ENCODE peak calls at places on chromosomes 3 and 15, in seven cellular contexts. O is colonic mucosa, J is BE2C, X is lower lobe of right lung, K is pancreas, L is PC-9, H is choroid plexus epithelial cell. T is an unnamed sample.

GRCh38 chr3:27976933-27977332 is 254.8 kb upstream of the EOMES start:
- DNase-seq in H (peak), K (no peak), X (no peak), O (no peak), L (peak), J (no peak), T (no peak)

GRCh38 chr15:61671736-61672135 is 388.5 kb downstream of the VPS13C start:
- DNase-seq in J (no peak), O (no peak), K (no peak), X (no peak), L (no peak), H (no peak), T (no peak)

GRCh38 chr3:149162007-149162406 is 32.6 kb downstream of the HPS3 start:
- DNase-seq in J (no peak), X (no peak), L (no peak), K (no peak), O (no peak), H (no peak), T (no peak)

GRCh38 chr15:64864080-64864479 is 22.4 kb downstream of the PLEKHO2 start:
- DNase-seq in K (no peak), O (no peak), X (no peak), J (no peak), H (no peak), L (no peak), T (no peak)

GRCh38 chr15:29528276-29528675 is 258.7 kb upstream of the NSMCE3 start:
- DNase-seq in L (no peak), J (no peak), H (no peak), K (no peak), O (no peak), X (no peak), T (no peak)

GRCh38 chr15:43347114-43347513 is 16.7 kb upstream of the LCMT2 start:
- DNase-seq in L (no peak), J (no peak), O (no peak), K (no peak), X (no peak), H (no peak), T (no peak)

GRCh38 chr15:78434134-78434533 is 3.9 kb upstream of the IREB2 start:
- DNase-seq in X (no peak), K (no peak), J (no peak), H (no peak), O (no peak), L (no peak), T (peak)

GRCh38 chr3:62318365-62318751 is 55.0 kb downstream of the FEZF2 start:
- DNase-seq in O (no peak), X (peak), H (no peak), J (peak), K (no peak), L (no peak), T (no peak)

GRCh38 chr3:81758275-81758674 is 3.2 kb downstream of the GBE1 start:
- DNase-seq in K (no peak), X (no peak), H (peak), J (no peak), O (no peak), L (no peak), T (no peak)

GRCh38 chr15:33242669-33243191 is 48.2 kb upstream of the FMN1 start:
- DNase-seq in X (no peak), L (peak), H (peak), O (no peak), J (no peak), K (no peak), T (no peak)
- TF ChIP-seq CTCF in X (no peak), L (peak), H (peak), O (no peak), J (peak), K (no peak), T (no peak)

GRCh38 chr15:74403590-74403919 is 30.2 kb downstream of the SEMA7A start:
- DNase-seq in H (no peak), L (no peak), K (no peak), X (no peak), J (no peak), O (no peak), T (no peak)

GRCh38 chr15:74402873-74403589 is 30.7 kb downstream of the SEMA7A start:
- DNase-seq in X (peak), H (no peak), O (peak), L (no peak), J (no peak), K (no peak), T (no peak)

GRCh38 chr15:74405823-74406222 is 27.9 kb downstream of the SEMA7A start:
- DNase-seq in J (no peak), X (no peak), K (no peak), O (no peak), L (no peak), H (peak), T (no peak)

GRCh38 chr15:74402337-74402839 is 31.4 kb downstream of the SEMA7A start:
- DNase-seq in H (no peak), X (no peak), O (no peak), J (no peak), K (peak), L (no peak), T (no peak)

DNA sequence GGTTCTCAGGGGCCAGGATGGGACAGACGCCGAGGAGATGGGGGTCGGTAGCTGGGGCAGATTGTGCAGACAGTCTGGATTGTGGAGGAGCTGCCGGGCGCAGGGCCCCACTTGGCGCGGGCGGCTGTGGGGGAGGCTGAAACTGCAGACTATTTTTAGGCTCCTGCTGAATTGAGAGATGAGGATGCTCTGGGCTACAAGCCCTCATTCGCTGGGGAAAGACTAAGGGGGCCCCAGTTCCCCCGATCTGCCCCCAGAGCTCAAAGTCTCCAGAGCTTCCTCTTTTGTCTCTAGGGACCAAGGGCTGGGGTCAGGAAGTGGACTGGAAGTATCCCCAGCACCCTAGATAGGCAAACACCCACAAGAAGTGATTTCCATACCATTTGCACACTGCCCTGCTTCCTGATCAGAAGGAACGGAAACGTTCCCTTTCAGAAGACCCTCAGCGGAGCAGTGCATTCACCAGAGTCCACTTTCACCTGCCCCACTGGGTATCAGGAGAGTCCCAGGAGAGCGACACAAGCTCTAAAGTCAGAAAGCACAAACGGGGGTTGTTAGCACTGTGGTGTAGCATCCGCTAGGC is 29.7 kb downstream of the SEMA7A start:
- DNase-seq in X (no peak), J (no peak), L (no peak), O (no peak), K (no peak), H (no peak), T (no peak)
- H3K4me3 ChIP-seq in X (no peak), J (no peak), L (no peak), O (no peak), K (no peak), H (no peak), T (no peak)

GRCh38 chr3:155682437-155682836 is 62.4 kb downstream of the PLCH1 start:
- DNase-seq in H (no peak), O (no peak), K (no peak), L (peak), X (no peak), J (no peak), T (no peak)
- TF ChIP-seq CTCF in H (no peak), O (no peak), K (no peak), L (no peak), X (no peak), J (no peak), T (no peak)

DNA sequence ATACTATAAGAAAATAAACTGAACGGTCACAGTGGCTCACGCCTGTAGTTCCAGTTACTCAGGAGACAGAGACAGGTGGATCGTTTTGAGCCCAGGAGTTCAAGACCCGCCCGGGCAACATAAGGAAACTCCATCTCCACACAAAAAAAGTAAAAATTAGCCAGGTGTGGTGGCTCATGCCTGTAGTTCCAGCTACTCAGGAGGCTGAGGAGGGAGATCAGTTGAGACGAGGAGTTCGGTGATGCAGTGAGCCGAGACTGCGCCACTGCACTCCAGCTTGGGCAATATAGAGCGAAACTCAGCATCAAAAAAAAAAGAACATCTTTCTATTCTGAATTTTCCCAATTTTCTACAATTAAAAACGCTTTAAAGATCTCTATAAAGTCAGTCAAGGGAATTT is 1.0 kb upstream of the SEC62 start:
- DNase-seq in J (no peak), K (no peak), O (no peak), X (no peak), H (no peak), L (no peak), T (no peak)
- H3K4me3 ChIP-seq in J (peak), K (no peak), O (peak), X (peak), H (no peak), L (no peak), T (no peak)

GRCh38 chr3:86771741-86772512 is 219.0 kb downstream of the VGLL3 start:
- DNase-seq in K (no peak), O (no peak), X (no peak), J (no peak), L (no peak), H (no peak), T (no peak)

GRCh38 chr3:86772699-86773098 is 218.2 kb downstream of the VGLL3 start:
- DNase-seq in K (no peak), L (no peak), J (no peak), X (no peak), O (no peak), H (no peak), T (no peak)

DNA sequence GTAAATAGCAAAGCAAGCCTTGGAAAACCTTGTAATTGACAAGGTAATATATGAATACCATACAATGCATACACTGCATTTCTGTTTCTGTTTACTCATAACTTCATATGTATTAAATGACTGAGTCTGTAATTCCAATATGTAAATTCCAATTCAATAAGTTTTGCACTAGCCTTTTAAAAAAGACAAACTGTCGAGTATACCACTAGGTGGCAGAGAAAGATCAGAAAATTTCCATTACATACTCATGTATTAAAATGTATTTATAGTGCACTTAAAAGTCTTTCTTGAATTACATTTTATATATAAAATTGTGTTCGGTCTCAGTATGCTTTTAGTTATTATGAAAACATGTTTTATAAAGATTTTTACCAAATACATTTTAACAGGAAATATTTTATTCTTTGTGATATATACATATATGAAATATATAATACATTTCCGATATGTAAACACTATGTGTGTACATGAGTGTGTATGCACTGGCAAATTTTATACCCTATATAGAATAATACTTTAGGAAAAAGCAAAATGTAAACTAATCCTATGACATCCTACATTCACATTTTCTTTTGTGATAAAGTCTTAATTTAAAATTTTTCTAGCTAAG is 216.8 kb downstream of the VGLL3 start:
- DNase-seq in O (no peak), K (no peak), J (no peak), H (peak), X (no peak), L (peak), T (no peak)
- TF ChIP-seq CTCF in O (peak), K (peak), J (peak), H (peak), X (peak), L (peak), T (no peak)

T was measured in coronary artery.